ENCODE peak calls at places on chromosome 21, in six cellular contexts. F is NB4, Z is fibroblast of lung, W is lower leg skin, I is cardiac fibroblast, L is lung. B is an unnamed sample.

GRCh38 chr21:33205476-33205875 is 24.3 kb upstream of the IFNAR2 start:
- DNase-seq in I (no peak), Z (no peak), W (no peak), F (peak; percentile 71), L (peak; percentile 29), B (no peak)

GRCh38 chr21:34534522-34534921 is 22.5 kb upstream of the KCNE1 start:
- DNase-seq in L (no peak), Z (peak; percentile 70), I (no peak), F (peak; percentile 86), W (no peak), B (no peak)

GRCh38 chr21:15122241-15122640 is 57.4 kb upstream of the NRIP1 start:
- DNase-seq in F (no peak), I (peak; percentile 11), W (no peak), Z (peak; percentile 3), L (no peak), B (no peak)

GRCh38 chr21:45598109-45598508 is 45.4 kb upstream of the PCBP3 start:
- DNase-seq in L (no peak), Z (no peak), I (no peak), F (no peak), W (no peak), B (no peak)

GRCh38 chr21:39055167-39055767 is 128.0 kb downstream of the PSMG1 start:
- DNase-seq in I (no peak), F (no peak), L (no peak), Z (no peak), W (no peak), B (no peak)

GRCh38 chr21:20592482-20592881 is 405.7 kb upstream of the NCAM2 start:
- DNase-seq in W (no peak), F (peak; percentile 2), Z (no peak), L (no peak), I (no peak), B (no peak)

GRCh38 chr21:36704281-36704957 is 5.5 kb downstream of the SIM2 start:
- DNase-seq in I (no peak), Z (no peak), F (no peak), L (no peak), W (peak; percentile 81), B (no peak)

GRCh38 chr21:36606292-36606982 is 92.5 kb upstream of the SIM2 start:
- DNase-seq in I (no peak), Z (no peak), W (no peak), F (no peak), L (no peak), B (no peak)

GRCh38 chr21:45405819-45406762 is 1.1 kb downstream of the COL18A1 start:
- DNase-seq in I (peak; percentile 68), L (no peak), W (no peak), F (no peak), Z (peak; percentile 68), B (no peak)

GRCh38 chr21:17859661-17860060 is 40.5 kb upstream of the C21orf91 start:
- DNase-seq in I (no peak), L (no peak), Z (no peak), W (no peak), F (no peak), B (no peak)

GRCh38 chr21:45294509-45295291 is 7.0 kb upstream of the POFUT2 start:
- DNase-seq in I (peak; percentile 99), Z (peak; percentile 99), F (no peak), W (peak; percentile 94), L (peak; percentile 78), B (no peak)

GRCh38 chr21:46500224-46500861 is 41.7 kb downstream of the DIP2A start:
- DNase-seq in W (no peak), L (no peak), I (peak; percentile 39), F (peak; percentile 50), Z (peak; percentile 44), B (peak; percentile 40)

GRCh38 chr21:33174756-33175155 is 55.0 kb upstream of the IFNAR2 start:
- DNase-seq in F (no peak), Z (no peak), W (no peak), I (no peak), L (no peak), B (no peak)

GRCh38 chr21:44532712-44533111 is 7.3 kb downstream of the KRTAP10-1 start:
- DNase-seq in W (peak; percentile 67), I (no peak), Z (no peak), F (no peak), L (no peak), B (no peak)

GRCh38 chr21:32834825-32835224 is 63.3 kb upstream of the PAXBP1 start:
- DNase-seq in L (no peak), I (no peak), W (no peak), Z (no peak), F (no peak), B (no peak)

GRCh38 chr21:21295303-21295702 is 297.1 kb downstream of the NCAM2 start:
- DNase-seq in Z (no peak), L (no peak), F (no peak), W (no peak), I (no peak), B (no peak)

GRCh38 chr21:45865106-45865835 is 116.3 kb upstream of the COL6A1 start:
- DNase-seq in W (peak; percentile 68), I (peak; percentile 95), F (no peak), Z (peak; percentile 97), L (no peak), B (no peak)

GRCh38 chr21:17472592-17473271 is 40.1 kb upstream of the CXADR start:
- DNase-seq in Z (no peak), L (no peak), I (no peak), F (no peak), W (no peak), B (no peak)

GRCh38 chr21:36034211-36034913 is 26.0 kb downstream of the SETD4 start:
- DNase-seq in Z (no peak), L (no peak), F (no peak), I (no peak), W (no peak), B (no peak)

GRCh38 chr21:45427331-45428271 is 22.6 kb downstream of the COL18A1 start:
- DNase-seq in F (no peak), Z (peak; percentile 97), I (peak; percentile 96), L (no peak), W (peak; percentile 91), B (no peak)

GRCh38 chr21:33817663-33818433 is 97.8 kb downstream of the ATP5PO start:
- DNase-seq in F (peak; percentile 14), W (no peak), I (no peak), L (no peak), Z (peak; percentile 23), B (peak; percentile 40)

GRCh38 chr21:35138665-35139381 is 89.7 kb upstream of the RUNX1 start:
- DNase-seq in L (no peak), F (peak; percentile 15), W (no peak), I (peak; percentile 92), Z (peak; percentile 100), B (peak; percentile 0)

GRCh38 chr21:16908087-16908486 is 604.8 kb upstream of the CXADR start:
- DNase-seq in I (peak; percentile 50), Z (peak; percentile 80), F (no peak), W (no peak), L (peak; percentile 43), B (peak; percentile 1)

GRCh38 chr21:44598031-44598430 is 2.4 kb upstream of the KRTAP10-7 start:
- DNase-seq in Z (peak; percentile 4), W (peak; percentile 28), L (no peak), F (no peak), I (no peak), B (peak; percentile 25)

GRCh38 chr21:24994717-24995116 is 612.6 kb downstream of the MRPL39 start:
- DNase-seq in I (no peak), Z (no peak), W (no peak), F (no peak), L (no peak), B (no peak)

GRCh38 chr21:33801424-33802405 is 113.9 kb downstream of the ATP5PO start:
- DNase-seq in L (no peak), W (no peak), Z (peak; percentile 63), F (peak; percentile 35), I (peak; percentile 20), B (peak; percentile 77)

GRCh38 chr21:15539376-15539775 is 190.4 kb upstream of the USP25 start:
- DNase-seq in I (no peak), W (no peak), Z (no peak), L (no peak), F (no peak), B (no peak)

GRCh38 chr21:41885341-41886024 is 6.3 kb upstream of the PRDM15 start:
- DNase-seq in I (no peak), L (no peak), F (peak; percentile 24), Z (peak; percentile 28), W (no peak), B (no peak)
- TF ChIP-seq CTCF in I (no peak), L (no peak), F (no peak), Z (no peak), W (no peak), B (no peak)

GRCh38 chr21:42051788-42052187 is 19.3 kb upstream of the UMODL1 start:
- DNase-seq in I (no peak), L (no peak), F (no peak), W (no peak), Z (peak; percentile 56), B (no peak)

GRCh38 chr21:42044871-42045495 is 26.1 kb upstream of the UMODL1 start:
- DNase-seq in Z (no peak), I (no peak), F (no peak), W (no peak), L (no peak), B (no peak)

GRCh38 chr21:42048870-42049577 is 22.1 kb upstream of the UMODL1 start:
- DNase-seq in L (no peak), F (no peak), W (no peak), Z (no peak), I (no peak), B (no peak)

GRCh38 chr21:42049578-42050430 is 21.3 kb upstream of the UMODL1 start:
- DNase-seq in W (no peak), Z (no peak), F (no peak), L (no peak), I (no peak), B (no peak)

GRCh38 chr21:42047821-42048613 is 23.1 kb upstream of the UMODL1 start:
- DNase-seq in W (no peak), F (peak; percentile 18), L (no peak), Z (peak; percentile 100), I (peak; percentile 94), B (no peak)
- TF ChIP-seq CTCF in W (no peak), F (no peak), L (no peak), Z (no peak), I (peak; percentile 9), B (no peak)

DNA sequence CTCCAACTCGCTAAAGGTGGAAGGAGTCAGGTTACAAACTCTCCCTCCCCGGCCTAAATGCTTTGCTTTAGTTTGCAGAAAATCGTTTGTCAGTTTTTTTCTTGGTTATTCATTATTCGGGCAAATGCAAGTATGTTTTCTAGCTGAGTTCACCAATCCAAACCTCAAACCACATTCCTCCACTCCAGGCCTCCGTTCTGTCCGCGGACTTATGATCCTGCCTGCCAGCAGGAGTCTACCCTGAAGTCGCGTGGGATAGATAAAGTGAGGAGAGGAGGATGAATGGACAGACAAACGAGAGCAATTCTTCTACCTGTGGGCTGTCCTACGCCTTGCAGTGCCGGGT is 1.3 kb downstream of the ADAMTS1 start:
- DNase-seq in F (no peak), Z (peak; percentile 89), W (no peak), I (peak; percentile 67), L (no peak), B (peak; percentile 45)
- TF ChIP-seq CTCF in F (no peak), Z (no peak), W (no peak), I (peak; percentile 37), L (no peak), B (no peak)

DNA sequence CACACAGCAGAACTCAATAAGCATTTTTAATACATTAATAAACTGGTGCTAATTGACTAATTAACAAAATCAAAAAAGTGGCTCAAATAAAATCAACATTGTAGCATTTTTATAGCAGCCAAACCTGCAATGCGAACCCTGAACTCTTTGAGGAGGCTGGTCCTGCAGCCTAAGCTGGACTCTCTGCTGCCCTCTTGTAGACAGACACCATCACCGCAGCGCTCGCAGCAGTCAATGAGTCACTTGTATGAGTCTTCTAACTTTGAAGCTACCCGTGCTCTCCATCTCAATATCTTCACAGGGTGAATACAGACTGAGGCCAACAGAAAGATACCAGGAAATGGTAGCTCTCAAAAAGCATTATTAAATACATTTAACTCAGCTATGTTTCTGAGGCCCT is 9.7 kb upstream of the KRTAP7-1 start:
- DNase-seq in F (peak; percentile 53), W (no peak), Z (no peak), L (no peak), I (peak; percentile 28), B (peak; percentile 30)
- TF ChIP-seq CTCF in F (peak; percentile 56), W (no peak), Z (no peak), L (no peak), I (peak; percentile 27), B (peak; percentile 51)